ENCODE peak calls at places on chromosomes 13 and 19, in four cellular contexts. E is uterus, L is heart left ventricle, O is ovary. M is an unnamed sample.

GRCh38 chr19:38736413-38737280 is 7.6 kb downstream of the CAPN12 start:
- DNase-seq in L (peak; percentile 20), O (peak; percentile 56), E (peak; percentile 46), M (peak; percentile 71)

GRCh38 chr13:28052945-28053344 is 47.4 kb downstream of the FLT3 start:
- DNase-seq in L (no peak), O (no peak), E (no peak), M (no peak)

GRCh38 chr13:84651288-84651687 is 769.0 kb upstream of the SLITRK1 start:
- DNase-seq in L (peak; percentile 12), E (no peak), O (no peak), M (no peak)

GRCh38 chr19:4660181-4660791 is 9.9 kb downstream of the MYDGF start:
- DNase-seq in L (no peak), O (no peak), E (no peak), M (peak; percentile 73)

GRCh38 chr19:37218592-37218935 is 550 bp downstream of the ZNF383 start:
- DNase-seq in E (no peak), L (no peak), O (no peak), M (no peak)

GRCh38 chr13:48842316-48842715 is 133.4 kb upstream of the FNDC3A start:
- DNase-seq in O (no peak), E (no peak), L (no peak), M (no peak)

GRCh38 chr13:74771964-74772363 is 637.8 kb upstream of the KLF12 start:
- DNase-seq in O (no peak), L (no peak), E (no peak), M (no peak)

GRCh38 chr19:11659612-11660011 is 62.3 kb downstream of the ZNF627 start:
- DNase-seq in O (no peak), E (no peak), L (no peak), M (no peak)

GRCh38 chr13:77034883-77035282 is 7.9 kb upstream of the FBXL3 start:
- DNase-seq in L (no peak), O (no peak), E (no peak), M (no peak)

GRCh38 chr19:41192574-41193419 is at the start of gene CYP2S1:
- DNase-seq in E (no peak), O (no peak), L (no peak), M (no peak)

GRCh38 chr13:32001392-32001768 is 30.2 kb upstream of the FRY start:
- DNase-seq in O (no peak), L (peak; percentile 48), E (no peak), M (no peak)

GRCh38 chr19:5623397-5624153 is 692 bp downstream of the SAFB start:
- DNase-seq in E (no peak), L (no peak), O (no peak), M (no peak)

GRCh38 chr19:35006342-35006998 is 6.3 kb downstream of the GRAMD1A start:
- DNase-seq in O (no peak), L (no peak), E (no peak), M (no peak)

GRCh38 chr19:31317098-31317497 is 32.1 kb downstream of the TSHZ3 start:
- DNase-seq in O (no peak), L (no peak), E (no peak), M (peak; percentile 53)

GRCh38 chr13:73040968-73041580 is 17.7 kb upstream of the KLF5 start:
- DNase-seq in O (no peak), E (no peak), L (no peak), M (no peak)

GRCh38 chr19:40286235-40286530 is 1.0 kb upstream of the AKT2 start:
- DNase-seq in O (no peak), L (no peak), E (no peak), M (no peak)

GRCh38 chr19:58568731-58569130 is 4.4 kb downstream of the MZF1 start:
- DNase-seq in L (no peak), E (peak; percentile 11), O (peak; percentile 17), M (peak; percentile 48)

GRCh38 chr19:40567040-40567749 is 9.5 kb upstream of the SHKBP1 start:
- DNase-seq in E (no peak), L (no peak), O (no peak), M (no peak)

GRCh38 chr19:19542507-19542906 is 4.4 kb downstream of the CILP2 start:
- DNase-seq in E (no peak), L (no peak), O (no peak), M (no peak)

GRCh38 chr13:35392768-35393167 is 83.7 kb downstream of the MAB21L1 start:
- DNase-seq in O (no peak), E (no peak), L (no peak), M (no peak)

GRCh38 chr19:35268546-35269424 is at the start of gene USF2:
- DNase-seq in E (peak; percentile 67), L (peak; percentile 80), O (peak; percentile 79), M (peak; percentile 89)

GRCh38 chr13:51601601-51602348 is 17.5 kb downstream of the WDFY2 start:
- DNase-seq in O (no peak), E (no peak), L (no peak), M (no peak)

GRCh38 chr13:24693862-24694471 is 13.8 kb downstream of the ATP12A start:
- DNase-seq in E (no peak), L (peak; percentile 17), O (no peak), M (no peak)

GRCh38 chr13:99436686-99437416 is 64.4 kb upstream of the TM9SF2 start:
- DNase-seq in E (peak; percentile 80), O (peak; percentile 90), L (peak; percentile 82), M (peak; percentile 91)

GRCh38 chr13:93227906-93228801 is 1.5 kb downstream of the GPC6 start:
- DNase-seq in O (peak; percentile 79), E (peak; percentile 51), L (peak; percentile 35), M (peak; percentile 86)

GRCh38 chr19:46944918-46945628 is 74.6 kb upstream of the NPAS1 start:
- DNase-seq in O (peak; percentile 33), E (peak; percentile 58), L (peak; percentile 84), M (peak; percentile 75)

GRCh38 chr13:114034481-114034891 is 60.6 kb upstream of the C13orf46 start:
- DNase-seq in L (no peak), O (no peak), E (no peak), M (no peak)

GRCh38 chr19:3760871-3761361 is 576 bp downstream of the APBA3 start:
- DNase-seq in E (no peak), O (no peak), L (no peak), M (no peak)

GRCh38 chr13:84821261-84821660 is 939.0 kb upstream of the SLITRK1 start:
- DNase-seq in E (no peak), L (no peak), O (no peak), M (no peak)

GRCh38 chr19:39237200-39238184 is 7.3 kb downstream of the IFNL3 start:
- DNase-seq in L (no peak), E (no peak), O (no peak), M (no peak)

GRCh38 chr19:10625003-10625761 is at the start of gene SLC44A2:
- DNase-seq in L (peak; percentile 89), O (peak; percentile 87), E (peak; percentile 81), M (peak; percentile 89)

GRCh38 chr13:58855283-58855682 is 1223.7 kb downstream of the PCDH17 start:
- DNase-seq in O (no peak), E (no peak), L (no peak), M (no peak)

DNA sequence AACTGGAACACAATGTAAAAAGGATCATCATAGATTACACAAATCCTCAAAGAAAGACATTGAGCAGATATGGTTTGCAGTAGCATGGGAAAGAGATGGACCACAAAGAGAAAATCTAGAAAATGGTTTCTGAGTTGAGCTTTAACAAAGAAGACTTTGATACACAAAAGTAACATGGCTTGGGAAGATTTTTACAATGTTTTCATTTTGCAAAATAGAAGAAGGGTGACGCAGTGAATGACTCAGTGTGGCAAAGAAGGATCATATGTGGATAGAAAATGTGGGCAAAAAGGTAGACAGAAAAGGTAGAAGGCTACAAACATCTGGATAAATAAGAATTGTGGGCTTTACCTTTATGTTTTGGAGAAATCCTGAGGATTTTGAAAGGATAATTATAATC is 1220.5 kb downstream of the PCDH17 start:
- DNase-seq in L (no peak), O (no peak), E (no peak), M (no peak)
- H3K4me1 ChIP-seq in L (no peaks in the 10 kb centered on the region), O (no peaks in the 10 kb centered on the region), E (no peaks in the 10 kb centered on the region), M (no peaks in the 10 kb centered on the region)

GRCh38 chr19:13691569-13691968 is 72.8 kb upstream of the MRI1 start:
- DNase-seq in L (no peak), E (no peak), O (no peak), M (no peak)
- H3K4me3 ChIP-seq in L (no peak overlapping the region), E (no peak overlapping the region), O (no peak overlapping the region), M (no peak overlapping the region)

GRCh38 chr19:55986487-55986886 is at the start of gene NLRP5:
- DNase-seq in E (no peak), O (no peak), L (no peak), M (no peak)
- TF ChIP-seq CTCF in E (no peak), O (no peak), L (no peak), M (no peak)

DNA sequence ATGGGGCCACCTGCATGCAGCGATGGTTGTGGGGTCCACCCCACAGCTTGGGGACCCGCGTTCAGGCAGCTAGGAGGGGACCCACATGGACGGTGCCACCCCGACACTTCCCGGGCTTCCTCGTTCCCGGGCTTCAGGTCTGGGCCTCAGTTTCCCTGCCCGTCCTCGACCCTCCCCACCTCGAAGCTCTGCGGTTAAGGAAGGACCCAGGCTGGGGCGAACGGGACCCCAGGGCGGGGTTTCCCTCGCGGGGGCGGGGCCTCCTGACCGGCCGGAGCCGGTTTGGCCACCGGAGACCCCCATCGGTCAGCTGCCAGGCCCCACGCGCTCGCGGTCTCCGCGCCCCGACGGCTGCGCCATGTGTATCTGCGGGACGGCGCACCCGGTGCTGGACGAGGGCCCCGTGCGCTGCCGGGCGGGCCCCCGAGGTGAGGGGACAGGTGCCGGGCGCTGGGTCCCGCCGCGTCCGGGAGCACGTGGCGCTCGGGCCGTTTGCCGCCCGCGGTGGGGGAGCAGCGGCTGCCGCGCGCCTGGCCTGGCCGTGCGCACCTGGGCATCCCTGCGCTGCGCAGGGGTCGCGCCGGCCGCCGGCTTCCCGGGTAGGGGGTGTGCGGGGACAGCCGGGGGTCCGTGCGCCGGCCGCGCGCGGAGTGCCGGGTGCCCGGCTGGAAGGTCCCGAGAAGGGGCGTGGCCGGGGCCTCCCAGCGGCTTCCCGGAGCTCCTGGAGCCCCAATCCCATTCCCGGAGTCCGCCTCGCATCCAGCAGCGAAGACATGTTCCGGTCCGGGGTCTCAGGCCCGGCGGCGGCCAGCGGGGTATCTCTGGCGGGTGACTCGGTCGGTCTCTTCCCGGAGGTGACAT is 4.2 kb downstream of the ARHGAP45 start:
- DNase-seq in L (no peak), E (no peak), O (peak; percentile 36), M (no peak)
- H3K4me1 ChIP-seq in L (peaks cover 5% of the 10 kb centered on the region), E (peaks cover 15% of the 10 kb centered on the region), O (no peaks in the 10 kb centered on the region), M (peaks cover 24% of the 10 kb centered on the region)

DNA sequence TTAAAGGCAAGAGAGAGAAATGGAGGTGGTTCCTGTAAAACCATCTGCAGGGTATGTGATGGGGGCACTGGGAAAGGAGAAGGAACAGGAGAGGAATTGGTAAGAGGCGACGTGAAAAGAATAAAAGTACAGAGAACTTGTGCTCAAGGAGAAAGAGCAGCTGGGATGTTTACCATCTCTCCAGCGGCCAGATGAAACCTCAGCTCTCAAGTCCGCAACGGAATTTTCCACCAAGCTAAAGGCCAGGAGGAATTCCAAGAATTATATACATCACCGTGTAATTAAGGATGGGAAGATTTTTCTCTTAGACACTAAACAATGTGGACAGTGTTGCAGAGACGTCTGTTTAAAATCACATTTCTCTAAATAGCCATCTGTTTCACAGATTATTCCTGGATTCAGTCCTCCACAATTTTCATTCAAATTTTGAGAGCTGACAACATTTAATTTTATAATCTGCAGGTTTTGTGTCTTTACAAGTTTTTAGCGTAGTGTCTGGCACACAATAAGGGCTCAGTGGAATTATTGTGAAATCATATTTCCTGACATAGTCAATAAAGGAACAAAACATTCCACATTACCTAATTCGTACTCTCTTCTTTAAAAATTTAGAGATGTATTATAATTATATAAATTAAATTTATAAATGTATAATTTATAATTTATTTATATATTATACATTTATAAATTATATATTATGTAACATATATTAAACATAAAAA is 23.0 kb upstream of the USP29 start:
- DNase-seq in O (no peak), E (no peak), L (no peak), M (peak; percentile 11)
- H3K4me3 ChIP-seq in O (no peak overlapping the region), E (no peak overlapping the region), L (no peak overlapping the region), M (no peak overlapping the region)

M was measured in sigmoid colon.